ENCODE peak calls at places on chromosomes 2 and 18, in eight cellular contexts. K, I, Q, G, M, S, U and N are unnamed samples.

GRCh38 chr2:183255406-183255805 is 131.2 kb downstream of the NUP35 start:
- DNase-seq in K (no peak), U (no peak), G (no peak), M (no peak), Q (no peak), I (no peak), S (no peak), N (no peak)

GRCh38 chr18:22701795-22702194 is 231.3 kb upstream of the RBBP8 start:
- DNase-seq in U (no peak), G (no peak), K (no peak), I (no peak), S (no peak), M (no peak), Q (no peak), N (no peak)

GRCh38 chr2:160352492-160352891 is 141.1 kb downstream of the RBMS1 start:
- DNase-seq in M (no peak), I (peak), G (no peak), S (no peak), Q (no peak), K (no peak), U (no peak), N (no peak)

GRCh38 chr2:220445429-220446105 is 818.1 kb downstream of the SLC4A3 start:
- DNase-seq in K (no peak), Q (no peak), S (no peak), M (no peak), G (no peak), U (no peak), I (peak), N (no peak)

GRCh38 chr2:8821276-8822217 is 15.9 kb downstream of the KIDINS220 start:
- DNase-seq in G (peak), Q (peak), I (peak), S (peak), M (no peak), U (no peak), K (no peak), N (peak)

GRCh38 chr2:69013123-69013836 is at the start of gene ANTXR1:
- DNase-seq in M (peak), I (peak), U (peak), G (no peak), Q (peak), K (peak), S (peak), N (peak)

GRCh38 chr2:234020332-234020731 is 30.2 kb upstream of the SPP2 start:
- DNase-seq in I (no peak), K (no peak), Q (no peak), S (no peak), G (no peak), U (no peak), M (no peak), N (no peak)

GRCh38 chr2:216445489-216445888 is 33.2 kb downstream of the SMARCAL1 start:
- DNase-seq in S (no peak), I (no peak), M (no peak), K (no peak), G (no peak), U (no peak), Q (no peak), N (no peak)

GRCh38 chr2:207337234-207338219 is 171.8 kb upstream of the KLF7 start:
- DNase-seq in U (no peak), Q (no peak), I (no peak), G (no peak), S (no peak), M (no peak), K (no peak), N (peak)

GRCh38 chr2:237452846-237453245 is 34.2 kb upstream of the MLPH start:
- DNase-seq in U (no peak), G (no peak), Q (no peak), M (no peak), K (no peak), S (no peak), I (peak), N (no peak)

GRCh38 chr2:239669899-239670460 is 269.2 kb upstream of the HDAC4 start:
- DNase-seq in G (no peak), U (peak), S (no peak), Q (no peak), K (no peak), I (no peak), M (no peak), N (no peak)

GRCh38 chr2:166197446-166197845 is 69.6 kb upstream of the SCN1A start:
- DNase-seq in I (peak), Q (no peak), G (no peak), S (no peak), U (no peak), K (no peak), M (no peak), N (no peak)

GRCh38 chr18:46718501-46719341 is 38.1 kb downstream of the ST8SIA5 start:
- DNase-seq in M (no peak), Q (no peak), I (peak), K (no peak), G (peak), S (no peak), U (no peak), N (no peak)

GRCh38 chr2:206611736-206612135 is 30.6 kb upstream of the FAM237A start:
- DNase-seq in K (no peak), U (no peak), G (no peak), Q (no peak), I (no peak), M (no peak), S (no peak), N (no peak)

GRCh38 chr2:177989029-177989885 is 83.3 kb downstream of the PDE11A start:
- DNase-seq in I (no peak), S (no peak), Q (no peak), K (no peak), G (no peak), U (no peak), M (no peak), N (no peak)

GRCh38 chr2:11564864-11565567 is 31.2 kb downstream of the GREB1 start:
- DNase-seq in S (no peak), U (peak), M (no peak), G (no peak), Q (no peak), I (no peak), K (no peak), N (no peak)

GRCh38 chr2:62596061-62596658 is 90.2 kb upstream of the TMEM17 start:
- DNase-seq in K (no peak), S (no peak), M (peak), G (peak), Q (no peak), U (no peak), I (peak), N (no peak)

DNA sequence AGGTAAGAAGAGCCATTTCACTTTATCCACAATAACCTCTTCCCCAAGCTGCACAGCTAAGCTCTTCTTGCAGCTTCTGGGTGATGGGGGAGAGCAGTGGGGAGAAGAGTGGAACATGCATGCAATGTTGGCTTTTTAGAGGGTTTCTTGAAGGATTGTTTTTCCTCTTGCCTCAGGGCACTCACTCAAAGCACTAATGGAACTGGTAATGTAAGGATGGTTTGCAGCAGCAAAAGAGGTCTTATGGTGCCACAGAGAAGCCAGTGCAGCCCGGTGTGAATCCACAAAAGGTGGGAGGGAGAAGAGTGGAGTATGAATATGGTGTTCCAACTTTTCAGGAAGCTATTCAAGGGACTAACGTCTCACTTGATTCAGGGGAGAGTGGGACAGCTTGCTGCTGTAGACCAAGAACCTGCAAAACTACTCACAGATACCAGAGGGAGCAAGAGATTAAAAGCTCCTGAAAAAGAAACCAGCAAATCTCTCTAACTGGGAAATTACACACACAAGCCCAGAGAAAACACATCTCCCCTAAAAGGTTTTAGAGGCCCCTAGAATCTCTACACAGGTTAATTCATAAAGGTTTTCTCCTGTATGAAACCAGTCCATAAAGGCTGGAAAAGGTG is 116.4 kb downstream of the CHN1 start:
- DNase-seq in Q (no peak), M (no peak), S (no peak), K (no peak), U (no peak), I (no peak), G (no peak), N (no peak)
- TF ChIP-seq CTCF in Q (no peak), M (no peak), S (no peak), K (no peak), U (no peak), I (no peak), G (peak), N (no peak)

GRCh38 chr2:24720310-24720709 is 72.9 kb downstream of the PTRHD1 start:
- DNase-seq in I (no peak), M (no peak), U (no peak), S (no peak), K (no peak), Q (no peak), G (no peak), N (no peak)
- TF ChIP-seq CTCF in I (no peak), M (no peak), U (no peak), S (no peak), K (no peak), Q (no peak), G (no peak), N (no peak)

GRCh38 chr2:126403039-126403666 is 252.8 kb upstream of the GYPC start:
- DNase-seq in S (no peak), M (no peak), Q (no peak), I (no peak), G (no peak), U (no peak), K (no peak), N (no peak)

GRCh38 chr2:126399001-126399400 is 257.0 kb upstream of the GYPC start:
- DNase-seq in K (no peak), Q (no peak), M (peak), U (no peak), I (no peak), S (no peak), G (no peak), N (no peak)
- TF ChIP-seq CTCF in K (no peak), Q (no peak), M (no peak), U (no peak), I (no peak), S (no peak), G (no peak), N (no peak)

DNA sequence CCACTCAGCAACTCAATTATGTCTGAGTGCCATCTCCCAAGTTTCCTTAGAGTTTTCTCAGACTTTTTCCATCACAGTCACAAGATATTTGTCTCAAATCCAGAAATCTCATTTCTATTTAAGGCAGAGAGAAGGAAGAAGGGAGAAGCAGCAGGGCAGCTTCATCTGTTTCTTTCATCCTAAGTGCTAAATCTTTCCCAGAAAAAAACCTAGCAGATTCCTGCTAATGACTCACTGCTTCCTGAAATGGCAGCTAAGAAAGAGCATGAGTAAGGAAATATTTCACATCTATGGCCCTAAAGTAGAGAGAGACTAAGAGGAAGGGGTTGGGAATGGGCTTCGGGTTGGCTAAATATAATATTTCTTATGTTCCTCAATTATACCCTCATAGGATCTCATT is 88.0 kb downstream of the KYNU start:
- DNase-seq in S (no peak), M (no peak), G (no peak), Q (no peak), K (no peak), U (no peak), I (peak), N (no peak)
- TF ChIP-seq CTCF in S (no peak), M (no peak), G (no peak), Q (no peak), K (no peak), U (no peak), I (no peak), N (no peak)

DNA sequence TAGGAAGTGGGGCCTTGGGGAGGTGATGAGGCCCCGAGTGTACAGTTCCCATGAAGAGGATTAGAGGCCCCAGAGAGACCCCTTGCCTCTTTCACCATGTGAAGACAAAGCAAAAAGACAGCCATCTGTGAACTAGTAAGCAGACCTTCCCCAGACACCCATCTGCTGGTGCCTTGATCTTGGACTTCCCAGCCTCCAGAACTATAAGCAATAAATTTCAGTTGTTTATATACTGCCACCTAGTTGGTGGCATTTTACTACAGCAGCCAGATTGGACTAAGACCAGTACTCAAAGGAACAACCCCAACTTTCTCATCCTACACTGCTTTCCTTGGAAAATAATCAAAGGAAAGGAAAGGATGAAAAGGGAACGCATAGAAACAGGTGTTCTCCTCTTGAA is 27.9 kb upstream of the CREG2 start:
- DNase-seq in G (no peak), Q (no peak), S (no peak), I (no peak), K (no peak), M (no peak), U (no peak), N (no peak)
- TF ChIP-seq CTCF in G (no peak), Q (no peak), S (no peak), I (no peak), K (no peak), M (no peak), U (no peak), N (no peak)